ENCODE peak calls at places on chromosome 1, in eight cellular contexts. E, R, P, D, Y, V, F and I are unnamed samples.

GRCh38 chr1:87140831-87141540 is 187.7 kb upstream of the LMO4 start:
- DNase-seq in R (no peak), F (no peak), V (no peak), P (no peak), Y (no peak), E (no peak), D (no peak), I (no peak)

GRCh38 chr1:210143465-210144062 is 89.0 kb upstream of the SERTAD4 start:
- DNase-seq in F (peak), R (peak), V (peak), Y (no peak), E (peak), P (peak), D (peak), I (peak)

GRCh38 chr1:17207966-17208418 is 3.1 kb downstream of the PADI1 start:
- DNase-seq in V (peak), R (peak), D (no peak), P (peak), Y (peak), E (no peak), F (no peak), I (no peak)

GRCh38 chr1:48109390-48110009 is 112.3 kb upstream of the TRABD2B start:
- DNase-seq in E (peak), F (peak), R (no peak), D (no peak), P (no peak), V (no peak), Y (peak), I (peak)

GRCh38 chr1:226662704-226663326 is 76.3 kb downstream of the ITPKB start:
- DNase-seq in F (peak), E (peak), P (peak), Y (peak), V (peak), D (peak), R (peak), I (peak)

GRCh38 chr1:243287652-243288051 is 31.8 kb downstream of the SDCCAG8 start:
- DNase-seq in E (peak), F (no peak), R (peak), P (no peak), D (no peak), V (no peak), Y (no peak), I (peak)

GRCh38 chr1:212671342-212672031 is 28.2 kb downstream of the BATF3 start:
- DNase-seq in D (no peak), Y (peak), P (no peak), E (peak), F (no peak), V (no peak), R (no peak), I (no peak)

GRCh38 chr1:11919621-11920020 is 6.6 kb downstream of the KIAA2013 start:
- DNase-seq in Y (no peak), P (no peak), R (no peak), E (no peak), D (no peak), V (no peak), F (no peak), I (no peak)

GRCh38 chr1:97761637-97762036 is 159.2 kb downstream of the DPYD start:
- DNase-seq in V (no peak), P (no peak), Y (no peak), R (no peak), D (no peak), F (no peak), E (no peak), I (no peak)

GRCh38 chr1:214506972-214507431 is 44.4 kb downstream of the PTPN14 start:
- DNase-seq in Y (peak), D (no peak), P (no peak), F (peak), E (peak), R (no peak), V (no peak), I (no peak)

GRCh38 chr1:93437976-93438605 is 9.8 kb upstream of the FNBP1L start:
- DNase-seq in R (no peak), P (no peak), E (no peak), V (no peak), F (no peak), Y (peak), D (no peak), I (peak)

GRCh38 chr1:54940027-54940426 is 40.4 kb upstream of the TMEM61 start:
- DNase-seq in E (no peak), F (no peak), R (no peak), V (no peak), Y (no peak), D (no peak), P (no peak), I (no peak)

GRCh38 chr1:215192306-215192705 is 109.8 kb downstream of the KCNK2 start:
- DNase-seq in P (no peak), R (no peak), D (no peak), V (no peak), E (no peak), F (no peak), Y (no peak), I (peak)

GRCh38 chr1:42322577-42322976 is 12.5 kb downstream of the FOXJ3 start:
- DNase-seq in E (no peak), V (no peak), D (no peak), Y (no peak), F (no peak), P (no peak), R (no peak), I (no peak)

GRCh38 chr1:12594490-12594889 is 23.5 kb downstream of the DHRS3 start:
- DNase-seq in D (no peak), P (no peak), R (no peak), V (no peak), Y (no peak), E (no peak), F (no peak), I (no peak)

GRCh38 chr1:19044975-19045831 is 88.7 kb upstream of the IFFO2 start:
- DNase-seq in D (no peak), R (no peak), V (no peak), Y (no peak), F (no peak), E (no peak), P (no peak), I (no peak)